ENCODE peak calls at places on chromosomes 1 and 21, in four cellular contexts. One of them, this sample, is unnamed.

GRCh38 chr1:165441166-165441955 is 3.6 kb downstream of the RXRG start:
- DNase-seq in fibroblast of lung: no peak
- DNase-seq in transverse colon: no peak
- DNase-seq in PC-9: no peak
- DNase-seq in this sample: no peak

GRCh38 chr1:88961647-88962275 is 30.7 kb downstream of the KYAT3 start:
- DNase-seq in fibroblast of lung: no peak
- DNase-seq in transverse colon: no peak
- DNase-seq in PC-9: no peak
- DNase-seq in this sample: no peak

GRCh38 chr21:39911286-39911685 is 44.0 kb downstream of the PCP4 start:
- DNase-seq in fibroblast of lung: no peak
- DNase-seq in transverse colon: no peak
- DNase-seq in PC-9: no peak
- DNase-seq in this sample: no peak

GRCh38 chr1:29410476-29410875 is 174.2 kb downstream of the PTPRU start:
- DNase-seq in fibroblast of lung: no peak
- DNase-seq in transverse colon: no peak
- DNase-seq in PC-9: no peak
- DNase-seq in this sample: no peak

GRCh38 chr21:44090332-44090731 is 16.9 kb upstream of the PWP2 start:
- DNase-seq in fibroblast of lung: no peak
- DNase-seq in transverse colon: peak; percentile 91
- DNase-seq in PC-9: no peak
- DNase-seq in this sample: no peak

GRCh38 chr1:52771384-52771783 is 45.1 kb downstream of the ZYG11B start:
- DNase-seq in fibroblast of lung: no peak
- DNase-seq in transverse colon: no peak
- DNase-seq in PC-9: no peak
- DNase-seq in this sample: no peak

GRCh38 chr1:17998889-17999288 is 108.7 kb upstream of the IGSF21 start:
- DNase-seq in fibroblast of lung: no peak
- DNase-seq in transverse colon: no peak
- DNase-seq in PC-9: no peak
- DNase-seq in this sample: no peak

GRCh38 chr1:228360533-228361313 is 45.9 kb downstream of the TRIM11 start:
- DNase-seq in fibroblast of lung: no peak
- DNase-seq in transverse colon: no peak
- DNase-seq in PC-9: no peak
- DNase-seq in this sample: peak; percentile 55

GRCh38 chr1:46705408-46705807 is 13.5 kb downstream of the EFCAB14 start:
- DNase-seq in fibroblast of lung: no peak
- DNase-seq in transverse colon: no peak
- DNase-seq in PC-9: no peak
- DNase-seq in this sample: no peak

GRCh38 chr1:185961664-185962063 is 227.5 kb downstream of the HMCN1 start:
- DNase-seq in fibroblast of lung: peak; percentile 37
- DNase-seq in transverse colon: no peak
- DNase-seq in PC-9: no peak
- DNase-seq in this sample: no peak

GRCh38 chr1:15371610-15372539 is 37.8 kb upstream of the EFHD2 start:
- DNase-seq in fibroblast of lung: no peak
- DNase-seq in transverse colon: no peak
- DNase-seq in PC-9: no peak
- DNase-seq in this sample: peak; percentile 78
- H3K27ac ChIP-seq in fibroblast of lung: no peak overlapping the region
- H3K27ac ChIP-seq in transverse colon: peak overlapping the region; percentile 39
- H3K27ac ChIP-seq in PC-9: no peak overlapping the region
- H3K27ac ChIP-seq in this sample: no peak overlapping the region

GRCh38 chr1:94324168-94324544 is 86.8 kb upstream of the ARHGAP29 start:
- DNase-seq in fibroblast of lung: no peak
- DNase-seq in transverse colon: no peak
- DNase-seq in PC-9: no peak
- DNase-seq in this sample: no peak
- H3K4me1 ChIP-seq in fibroblast of lung: peaks cover 21% of the 10 kb centered on the region
- H3K4me1 ChIP-seq in transverse colon: no peaks in the 10 kb centered on the region
- H3K4me1 ChIP-seq in PC-9: peaks cover 86% of the 10 kb centered on the region
- H3K4me1 ChIP-seq in this sample: peaks cover 5% of the 10 kb centered on the region

GRCh38 chr1:2879591-2879990 is 78.1 kb upstream of the TTC34 start:
- DNase-seq in fibroblast of lung: no peak
- DNase-seq in transverse colon: no peak
- DNase-seq in PC-9: no peak
- DNase-seq in this sample: no peak

GRCh38 chr1:2881556-2881955 is 80.1 kb upstream of the TTC34 start:
- DNase-seq in fibroblast of lung: no peak
- DNase-seq in transverse colon: no peak
- DNase-seq in PC-9: no peak
- DNase-seq in this sample: no peak

GRCh38 chr1:2879026-2879425 is 77.5 kb upstream of the TTC34 start:
- DNase-seq in fibroblast of lung: no peak
- DNase-seq in transverse colon: no peak
- DNase-seq in PC-9: no peak
- DNase-seq in this sample: no peak

GRCh38 chr1:2880086-2880485 is 78.6 kb upstream of the TTC34 start:
- DNase-seq in fibroblast of lung: no peak
- DNase-seq in transverse colon: no peak
- DNase-seq in PC-9: no peak
- DNase-seq in this sample: no peak

GRCh38 chr1:2880812-2881295 is 79.4 kb upstream of the TTC34 start:
- DNase-seq in fibroblast of lung: no peak
- DNase-seq in transverse colon: no peak
- DNase-seq in PC-9: no peak
- DNase-seq in this sample: no peak
- H3K9me3 ChIP-seq in fibroblast of lung: no peaks in the 10 kb centered on the region
- H3K9me3 ChIP-seq in transverse colon: no peaks in the 10 kb centered on the region
- H3K9me3 ChIP-seq in PC-9: no peaks in the 10 kb centered on the region
- H3K9me3 ChIP-seq in this sample: no peaks in the 10 kb centered on the region

GRCh38 chr1:207321045-207321789 is at the start of gene CD55:
- DNase-seq in fibroblast of lung: peak; percentile 96
- DNase-seq in transverse colon: peak; percentile 98
- DNase-seq in PC-9: peak; percentile 99
- DNase-seq in this sample: peak; percentile 93
- H3K27ac ChIP-seq in fibroblast of lung: peak within 1 kb of the TSS; percentile 73
- H3K27ac ChIP-seq in transverse colon: peak within 1 kb of the TSS; percentile 96
- H3K27ac ChIP-seq in PC-9: peak within 1 kb of the TSS; percentile 87
- H3K27ac ChIP-seq in this sample: peak within 1 kb of the TSS; percentile 90

GRCh38 chr1:27592600-27593340 is 11.2 kb downstream of the AHDC1 start:
- DNase-seq in fibroblast of lung: no peak
- DNase-seq in transverse colon: no peak
- DNase-seq in PC-9: no peak
- DNase-seq in this sample: no peak
- H3K4me1 ChIP-seq in fibroblast of lung: peaks cover 73% of the 10 kb centered on the region
- H3K4me1 ChIP-seq in transverse colon: peaks cover 48% of the 10 kb centered on the region
- H3K4me1 ChIP-seq in PC-9: peaks cover 16% of the 10 kb centered on the region
- H3K4me1 ChIP-seq in this sample: peaks cover 75% of the 10 kb centered on the region

DNA sequence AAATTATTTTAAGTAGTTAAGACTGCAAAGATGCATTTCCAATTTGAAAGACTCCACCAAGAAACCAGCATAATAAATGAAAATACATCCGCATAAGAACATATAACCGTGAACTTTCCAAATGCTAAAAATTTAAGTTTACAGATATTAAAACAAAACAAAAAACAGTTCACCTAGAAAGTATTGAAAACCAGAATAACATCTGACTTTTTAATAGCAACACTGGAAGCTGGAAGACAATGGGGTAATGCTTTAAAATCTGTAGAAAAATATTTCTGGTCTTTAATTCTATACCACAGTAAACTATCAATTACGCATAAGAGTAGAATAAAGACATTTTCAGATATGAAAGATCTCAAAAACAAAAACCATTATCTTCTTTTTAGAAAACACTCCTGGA is 79.3 kb upstream of the COL24A1 start:
- DNase-seq in fibroblast of lung: no peak
- DNase-seq in transverse colon: no peak
- DNase-seq in PC-9: no peak
- DNase-seq in this sample: no peak
- H3K9me3 ChIP-seq in fibroblast of lung: no peaks in the 10 kb centered on the region
- H3K9me3 ChIP-seq in transverse colon: no peaks in the 10 kb centered on the region
- H3K9me3 ChIP-seq in PC-9: peaks cover 11% of the 10 kb centered on the region
- H3K9me3 ChIP-seq in this sample: no peaks in the 10 kb centered on the region

GRCh38 chr1:111234258-111234657 is 6.7 kb downstream of the CHI3L2 start:
- DNase-seq in fibroblast of lung: no peak
- DNase-seq in transverse colon: no peak
- DNase-seq in PC-9: peak; percentile 40
- DNase-seq in this sample: no peak

GRCh38 chr1:111238056-111238795 is 10.7 kb downstream of the CHI3L2 start:
- DNase-seq in fibroblast of lung: no peak
- DNase-seq in transverse colon: no peak
- DNase-seq in PC-9: no peak
- DNase-seq in this sample: no peak

GRCh38 chr1:111236379-111236778 is 8.9 kb downstream of the CHI3L2 start:
- DNase-seq in fibroblast of lung: no peak
- DNase-seq in transverse colon: no peak
- DNase-seq in PC-9: no peak
- DNase-seq in this sample: no peak

GRCh38 chr1:111234866-111235265 is 7.4 kb downstream of the CHI3L2 start:
- DNase-seq in fibroblast of lung: peak; percentile 13
- DNase-seq in transverse colon: no peak
- DNase-seq in PC-9: no peak
- DNase-seq in this sample: no peak

GRCh38 chr1:111236806-111237205 is 9.3 kb downstream of the CHI3L2 start:
- DNase-seq in fibroblast of lung: no peak
- DNase-seq in transverse colon: no peak
- DNase-seq in PC-9: peak; percentile 38
- DNase-seq in this sample: no peak
- H3K27ac ChIP-seq in fibroblast of lung: no peak overlapping the region
- H3K27ac ChIP-seq in transverse colon: no peak overlapping the region
- H3K27ac ChIP-seq in PC-9: no peak overlapping the region
- H3K27ac ChIP-seq in this sample: no peak overlapping the region

GRCh38 chr1:12408662-12409061 is 178.8 kb downstream of the VPS13D start:
- DNase-seq in fibroblast of lung: no peak
- DNase-seq in transverse colon: no peak
- DNase-seq in PC-9: no peak
- DNase-seq in this sample: no peak
- H3K4me1 ChIP-seq in fibroblast of lung: peaks cover 12% of the 10 kb centered on the region
- H3K4me1 ChIP-seq in transverse colon: peaks cover 25% of the 10 kb centered on the region
- H3K4me1 ChIP-seq in PC-9: peaks cover 28% of the 10 kb centered on the region
- H3K4me1 ChIP-seq in this sample: peaks cover 5% of the 10 kb centered on the region

This sample was measured in ovary.